ENCODE peak calls at places on chromosome 18, in seven cellular contexts. One of them, this sample, is unnamed.
A peak's percentile ranks its signal among the peaks of the same experiment; 100 is the strongest.

GRCh38 chr18:21064347-21064746 is 47.3 kb downstream of the ROCK1 start:
- DNase-seq in PC-3: no peak
- DNase-seq in fibroblast of lung: peak; percentile 67
- DNase-seq in Peyer's patch: no peak
- DNase-seq in pancreas: no peak
- DNase-seq in tibial artery: no peak
- DNase-seq in upper lobe of right lung: no peak
- DNase-seq in this sample: no peak

GRCh38 chr18:30632058-30632718 is 410.4 kb downstream of the DSC3 start:
- DNase-seq in PC-3: no peak
- DNase-seq in fibroblast of lung: no peak
- DNase-seq in Peyer's patch: no peak
- DNase-seq in pancreas: no peak
- DNase-seq in tibial artery: no peak
- DNase-seq in upper lobe of right lung: no peak
- DNase-seq in this sample: no peak

GRCh38 chr18:3189884-3190283 is 29.9 kb downstream of the MYOM1 start:
- DNase-seq in PC-3: peak; percentile 16
- DNase-seq in fibroblast of lung: no peak
- DNase-seq in Peyer's patch: no peak
- DNase-seq in pancreas: no peak
- DNase-seq in tibial artery: no peak
- DNase-seq in upper lobe of right lung: no peak
- DNase-seq in this sample: no peak

GRCh38 chr18:52228158-52228557 is 111.8 kb upstream of the DCC start:
- DNase-seq in PC-3: no peak
- DNase-seq in fibroblast of lung: no peak
- DNase-seq in Peyer's patch: no peak
- DNase-seq in pancreas: no peak
- DNase-seq in tibial artery: no peak
- DNase-seq in upper lobe of right lung: no peak
- DNase-seq in this sample: no peak

GRCh38 chr18:30094556-30094955 is 948.0 kb downstream of the DSC3 start:
- DNase-seq in PC-3: peak; percentile 56
- DNase-seq in fibroblast of lung: peak; percentile 59
- DNase-seq in Peyer's patch: no peak
- DNase-seq in pancreas: no peak
- DNase-seq in tibial artery: no peak
- DNase-seq in upper lobe of right lung: no peak
- DNase-seq in this sample: no peak

GRCh38 chr18:13216732-13217465 is 1.7 kb upstream of the LDLRAD4 start:
- DNase-seq in PC-3: no peak
- DNase-seq in fibroblast of lung: peak; percentile 31
- DNase-seq in Peyer's patch: no peak
- DNase-seq in pancreas: peak; percentile 75
- DNase-seq in tibial artery: peak; percentile 43
- DNase-seq in upper lobe of right lung: peak; percentile 74
- DNase-seq in this sample: peak; percentile 53

GRCh38 chr18:79750980-79751571 is 46.7 kb upstream of the KCNG2 start:
- DNase-seq in PC-3: no peak
- DNase-seq in fibroblast of lung: no peak
- DNase-seq in Peyer's patch: no peak
- DNase-seq in pancreas: peak; percentile 43
- DNase-seq in tibial artery: no peak
- DNase-seq in upper lobe of right lung: peak; percentile 60
- DNase-seq in this sample: no peak

GRCh38 chr18:47404845-47405244 is 153.4 kb upstream of the SKOR2 start:
- DNase-seq in PC-3: no peak
- DNase-seq in fibroblast of lung: no peak
- DNase-seq in Peyer's patch: no peak
- DNase-seq in pancreas: no peak
- DNase-seq in tibial artery: no peak
- DNase-seq in upper lobe of right lung: no peak
- DNase-seq in this sample: no peak

GRCh38 chr18:41378628-41379027 is 576.4 kb upstream of the PIK3C3 start:
- DNase-seq in PC-3: peak; percentile 50
- DNase-seq in fibroblast of lung: peak; percentile 56
- DNase-seq in Peyer's patch: no peak
- DNase-seq in pancreas: no peak
- DNase-seq in tibial artery: no peak
- DNase-seq in upper lobe of right lung: no peak
- DNase-seq in this sample: no peak

GRCh38 chr18:59570101-59570875 is 126.9 kb downstream of the CCBE1 start:
- DNase-seq in PC-3: no peak
- DNase-seq in fibroblast of lung: peak; percentile 26
- DNase-seq in Peyer's patch: no peak
- DNase-seq in pancreas: no peak
- DNase-seq in tibial artery: no peak
- DNase-seq in upper lobe of right lung: no peak
- DNase-seq in this sample: no peak

GRCh38 chr18:21735452-21736015 is 5.1 kb upstream of the MIB1 start:
- DNase-seq in PC-3: peak; percentile 44
- DNase-seq in fibroblast of lung: peak; percentile 17
- DNase-seq in Peyer's patch: peak; percentile 52
- DNase-seq in pancreas: no peak
- DNase-seq in tibial artery: no peak
- DNase-seq in upper lobe of right lung: peak; percentile 73
- DNase-seq in this sample: no peak

GRCh38 chr18:1292167-1292566 is 387.5 kb downstream of the ADCYAP1 start:
- DNase-seq in PC-3: peak; percentile 73
- DNase-seq in fibroblast of lung: no peak
- DNase-seq in Peyer's patch: no peak
- DNase-seq in pancreas: no peak
- DNase-seq in tibial artery: no peak
- DNase-seq in upper lobe of right lung: no peak
- DNase-seq in this sample: no peak

GRCh38 chr18:55351980-55352714 is 235.8 kb downstream of the TCF4 start:
- DNase-seq in PC-3: no peak
- DNase-seq in fibroblast of lung: peak; percentile 56
- DNase-seq in Peyer's patch: no peak
- DNase-seq in pancreas: no peak
- DNase-seq in tibial artery: no peak
- DNase-seq in upper lobe of right lung: no peak
- DNase-seq in this sample: no peak

GRCh38 chr18:61556316-61556715 is 223.1 kb downstream of the CDH20 start:
- DNase-seq in PC-3: no peak
- DNase-seq in fibroblast of lung: no peak
- DNase-seq in Peyer's patch: no peak
- DNase-seq in pancreas: no peak
- DNase-seq in tibial artery: no peak
- DNase-seq in upper lobe of right lung: no peak
- DNase-seq in this sample: no peak

GRCh38 chr18:23684515-23685197 is 4.6 kb upstream of the LAMA3 start:
- DNase-seq in PC-3: peak; percentile 92
- DNase-seq in fibroblast of lung: peak; percentile 42
- DNase-seq in Peyer's patch: no peak
- DNase-seq in pancreas: no peak
- DNase-seq in tibial artery: no peak
- DNase-seq in upper lobe of right lung: no peak
- DNase-seq in this sample: no peak

GRCh38 chr18:55100817-55101457 is 141.7 kb upstream of the CCDC68 start:
- DNase-seq in PC-3: peak; percentile 82
- DNase-seq in fibroblast of lung: peak; percentile 82
- DNase-seq in Peyer's patch: no peak
- DNase-seq in pancreas: no peak
- DNase-seq in tibial artery: no peak
- DNase-seq in upper lobe of right lung: no peak
- DNase-seq in this sample: no peak

GRCh38 chr18:77067315-77068061 is 65.1 kb downstream of the MBP start:
- DNase-seq in PC-3: peak; percentile 86
- DNase-seq in fibroblast of lung: peak; percentile 96
- DNase-seq in Peyer's patch: peak; percentile 71
- DNase-seq in pancreas: no peak
- DNase-seq in tibial artery: peak; percentile 81
- DNase-seq in upper lobe of right lung: peak; percentile 86
- DNase-seq in this sample: peak; percentile 58

GRCh38 chr18:41657189-41657588 is 297.8 kb upstream of the PIK3C3 start:
- DNase-seq in PC-3: no peak
- DNase-seq in fibroblast of lung: no peak
- DNase-seq in Peyer's patch: no peak
- DNase-seq in pancreas: no peak
- DNase-seq in tibial artery: no peak
- DNase-seq in upper lobe of right lung: no peak
- DNase-seq in this sample: no peak

GRCh38 chr18:44693030-44693784 is 12.5 kb downstream of the SETBP1 start:
- DNase-seq in PC-3: peak; percentile 66
- DNase-seq in fibroblast of lung: peak; percentile 74
- DNase-seq in Peyer's patch: no peak
- DNase-seq in pancreas: no peak
- DNase-seq in tibial artery: no peak
- DNase-seq in upper lobe of right lung: no peak
- DNase-seq in this sample: no peak

GRCh38 chr18:71743634-71744033 is 800.5 kb downstream of the CBLN2 start:
- DNase-seq in PC-3: no peak
- DNase-seq in fibroblast of lung: no peak
- DNase-seq in Peyer's patch: no peak
- DNase-seq in pancreas: no peak
- DNase-seq in tibial artery: no peak
- DNase-seq in upper lobe of right lung: no peak
- DNase-seq in this sample: no peak

GRCh38 chr18:79988925-79989361 is 580 bp upstream of the TXNL4A start:
- DNase-seq in PC-3: peak; percentile 33
- DNase-seq in fibroblast of lung: peak; percentile 58
- DNase-seq in Peyer's patch: peak; percentile 43
- DNase-seq in pancreas: no peak
- DNase-seq in tibial artery: no peak
- DNase-seq in upper lobe of right lung: peak; percentile 67
- DNase-seq in this sample: no peak

GRCh38 chr18:59566507-59566906 is 130.7 kb downstream of the CCBE1 start:
- DNase-seq in PC-3: no peak
- DNase-seq in fibroblast of lung: peak; percentile 67
- DNase-seq in Peyer's patch: no peak
- DNase-seq in pancreas: no peak
- DNase-seq in tibial artery: no peak
- DNase-seq in upper lobe of right lung: no peak
- DNase-seq in this sample: no peak

GRCh38 chr18:4017479-4017878 is 437.6 kb downstream of the DLGAP1 start:
- DNase-seq in PC-3: peak; percentile 14
- DNase-seq in fibroblast of lung: no peak
- DNase-seq in Peyer's patch: no peak
- DNase-seq in pancreas: no peak
- DNase-seq in tibial artery: no peak
- DNase-seq in upper lobe of right lung: no peak
- DNase-seq in this sample: no peak

GRCh38 chr18:55582325-55582724 is 5.7 kb downstream of the TCF4 start:
- DNase-seq in PC-3: no peak
- DNase-seq in fibroblast of lung: peak; percentile 63
- DNase-seq in Peyer's patch: no peak
- DNase-seq in pancreas: no peak
- DNase-seq in tibial artery: no peak
- DNase-seq in upper lobe of right lung: no peak
- DNase-seq in this sample: no peak

GRCh38 chr18:58639751-58640427 is 11.0 kb upstream of the ALPK2 start:
- DNase-seq in PC-3: peak; percentile 82
- DNase-seq in fibroblast of lung: peak; percentile 79
- DNase-seq in Peyer's patch: no peak
- DNase-seq in pancreas: no peak
- DNase-seq in tibial artery: no peak
- DNase-seq in upper lobe of right lung: no peak
- DNase-seq in this sample: no peak

GRCh38 chr18:2188258-2188657 is 383.0 kb downstream of the METTL4 start:
- DNase-seq in PC-3: no peak
- DNase-seq in fibroblast of lung: no peak
- DNase-seq in Peyer's patch: no peak
- DNase-seq in pancreas: no peak
- DNase-seq in tibial artery: no peak
- DNase-seq in upper lobe of right lung: no peak
- DNase-seq in this sample: no peak

GRCh38 chr18:54692463-54692862 is 101.4 kb downstream of the DYNAP start:
- DNase-seq in PC-3: no peak
- DNase-seq in fibroblast of lung: no peak
- DNase-seq in Peyer's patch: no peak
- DNase-seq in pancreas: no peak
- DNase-seq in tibial artery: no peak
- DNase-seq in upper lobe of right lung: no peak
- DNase-seq in this sample: no peak

GRCh38 chr18:35267161-35267651 is 22.8 kb downstream of the ZSCAN30 start:
- DNase-seq in PC-3: no peak
- DNase-seq in fibroblast of lung: peak; percentile 69
- DNase-seq in Peyer's patch: peak; percentile 76
- DNase-seq in pancreas: peak; percentile 86
- DNase-seq in tibial artery: peak; percentile 80
- DNase-seq in upper lobe of right lung: peak; percentile 90
- DNase-seq in this sample: peak; percentile 85
- H3K36me3 ChIP-seq in PC-3: no peaks in the 10 kb centered on the region
- H3K36me3 ChIP-seq in fibroblast of lung: peaks cover 1% of the 10 kb centered on the region
- H3K36me3 ChIP-seq in Peyer's patch: no peaks in the 10 kb centered on the region
- H3K36me3 ChIP-seq in pancreas: no peaks in the 10 kb centered on the region
- H3K36me3 ChIP-seq in tibial artery: peaks cover 22% of the 10 kb centered on the region
- H3K36me3 ChIP-seq in upper lobe of right lung: peaks cover 14% of the 10 kb centered on the region
- H3K36me3 ChIP-seq in this sample: peaks cover 19% of the 10 kb centered on the region

GRCh38 chr18:69701305-69701704 is 246.4 kb downstream of the CD226 start:
- DNase-seq in PC-3: no peak
- DNase-seq in fibroblast of lung: no peak
- DNase-seq in Peyer's patch: no peak
- DNase-seq in pancreas: no peak
- DNase-seq in tibial artery: no peak
- DNase-seq in upper lobe of right lung: no peak
- DNase-seq in this sample: no peak
- H3K4me1 ChIP-seq in PC-3: no peaks in the 10 kb centered on the region
- H3K4me1 ChIP-seq in fibroblast of lung: no peaks in the 10 kb centered on the region
- H3K4me1 ChIP-seq in Peyer's patch: no peaks in the 10 kb centered on the region
- H3K4me1 ChIP-seq in pancreas: no peaks in the 10 kb centered on the region
- H3K4me1 ChIP-seq in tibial artery: no peaks in the 10 kb centered on the region
- H3K4me1 ChIP-seq in upper lobe of right lung: no peaks in the 10 kb centered on the region
- H3K4me1 ChIP-seq in this sample: no peaks in the 10 kb centered on the region

GRCh38 chr18:36519358-36519757 is 221.8 kb downstream of the FHOD3 start:
- DNase-seq in PC-3: peak; percentile 7
- DNase-seq in fibroblast of lung: peak; percentile 79
- DNase-seq in Peyer's patch: no peak
- DNase-seq in pancreas: no peak
- DNase-seq in tibial artery: no peak
- DNase-seq in upper lobe of right lung: no peak
- DNase-seq in this sample: no peak
- H3K36me3 ChIP-seq in PC-3: no peaks in the 10 kb centered on the region
- H3K36me3 ChIP-seq in fibroblast of lung: no peaks in the 10 kb centered on the region
- H3K36me3 ChIP-seq in Peyer's patch: no peaks in the 10 kb centered on the region
- H3K36me3 ChIP-seq in pancreas: no peaks in the 10 kb centered on the region
- H3K36me3 ChIP-seq in tibial artery: no peaks in the 10 kb centered on the region
- H3K36me3 ChIP-seq in upper lobe of right lung: no peaks in the 10 kb centered on the region
- H3K36me3 ChIP-seq in this sample: no peaks in the 10 kb centered on the region

DNA sequence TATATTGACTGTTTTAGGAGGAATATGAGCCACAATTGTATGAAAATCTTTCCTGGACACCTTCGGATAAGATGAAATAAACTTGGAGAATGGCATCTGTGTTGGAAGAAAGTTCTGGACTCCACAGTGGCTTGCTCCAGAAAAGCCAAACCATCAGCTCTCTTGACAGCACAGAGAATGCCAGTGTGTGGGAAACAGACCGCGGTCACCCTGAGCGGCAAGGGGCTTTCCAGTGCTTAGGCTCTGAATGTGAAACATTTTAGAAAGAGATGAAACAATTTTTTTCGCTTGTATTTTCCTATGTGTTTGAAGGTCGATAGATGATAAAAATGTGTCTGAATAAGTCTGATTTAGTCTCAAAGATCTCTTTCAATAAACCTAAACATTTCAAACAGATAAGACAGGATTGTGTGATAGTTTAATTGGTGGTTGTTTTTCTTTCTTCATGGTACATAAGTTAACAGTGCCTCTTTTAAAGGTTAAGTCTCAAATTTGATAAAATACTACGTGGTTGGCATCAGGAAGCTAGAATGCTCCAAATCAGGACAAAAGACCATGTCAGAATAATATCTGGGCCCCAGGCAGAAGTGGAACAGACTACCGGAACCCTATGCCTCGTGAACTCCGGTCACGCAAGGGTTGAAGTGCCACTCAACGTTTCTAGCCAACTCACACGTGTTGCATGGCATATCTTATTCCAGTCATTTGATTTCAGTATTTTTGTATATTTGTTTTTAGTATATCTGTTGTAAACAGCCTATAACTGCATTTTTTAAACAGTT is 28.9 kb downstream of the PTGR3 start:
- DNase-seq in PC-3: no peak
- DNase-seq in fibroblast of lung: no peak
- DNase-seq in Peyer's patch: no peak
- DNase-seq in pancreas: no peak
- DNase-seq in tibial artery: no peak
- DNase-seq in upper lobe of right lung: no peak
- DNase-seq in this sample: no peak
- H3K4me1 ChIP-seq in PC-3: peaks cover 15% of the 10 kb centered on the region
- H3K4me1 ChIP-seq in fibroblast of lung: no peaks in the 10 kb centered on the region
- H3K4me1 ChIP-seq in Peyer's patch: no peaks in the 10 kb centered on the region
- H3K4me1 ChIP-seq in pancreas: no peaks in the 10 kb centered on the region
- H3K4me1 ChIP-seq in tibial artery: no peaks in the 10 kb centered on the region
- H3K4me1 ChIP-seq in upper lobe of right lung: no peaks in the 10 kb centered on the region
- H3K4me1 ChIP-seq in this sample: no peaks in the 10 kb centered on the region

This sample was measured in heart right ventricle.